ENCODE peak calls at places on chromosomes 4 and X, in six cellular contexts. N is CD8-positive, alpha-beta T cell; Y is pancreas; P is osteoblast; H is left ventricle myocardium inferior; M is hepatocyte. J is an unnamed sample.
A peak's percentile ranks its signal among the peaks of the same experiment; 100 is the strongest.

GRCh38 chr4:71406459-71406963 is 67.7 kb downstream of the SLC4A4 start:
- DNase-seq in N (no peak), Y (no peak), P (no peak), H (no peak), M (no peak), J (no peak)

GRCh38 chr4:122221322-122221721 is 69.2 kb downstream of the BLTP1 start:
- DNase-seq in N (no peak), Y (no peak), P (no peak), H (no peak), M (no peak), J (peak; percentile 55)

GRCh38 chr4:6337331-6337935 is 67.8 kb downstream of the WFS1 start:
- DNase-seq in N (no peak), Y (peak; percentile 34), P (no peak), H (no peak), M (no peak), J (no peak)

GRCh38 chr4:88054909-88055308 is 47.5 kb downstream of the PKD2 start:
- DNase-seq in N (no peak), Y (no peak), P (peak; percentile 38), H (no peak), M (peak; percentile 69), J (no peak)

GRCh38 chr4:158253350-158253980 is 43.2 kb downstream of the TMEM144 start:
- DNase-seq in N (peak; percentile 23), Y (peak; percentile 43), P (peak; percentile 88), H (no peak), M (peak; percentile 78), J (no peak)

GRCh38 chrX:42837092-42837726 is 59.2 kb upstream of the PPP1R2C start:
- DNase-seq in N (no peak), Y (no peak), P (no peak), H (no peak), M (no peak), J (no peak)

GRCh38 chr4:109816082-109816442 is 500 bp downstream of the GAR1 start:
- DNase-seq in N (peak; percentile 35), Y (peak; percentile 20), P (peak; percentile 50), H (no peak), M (peak; percentile 11), J (peak; percentile 52)

GRCh38 chrX:150544222-150544787 is 24.1 kb upstream of the MTM1 start:
- DNase-seq in N (no peak), Y (no peak), P (no peak), H (no peak), M (no peak), J (no peak)

GRCh38 chr4:168560184-168560834 is 63.5 kb downstream of the PALLD start:
- DNase-seq in N (no peak), Y (peak; percentile 68), P (no peak), H (no peak), M (peak; percentile 56), J (no peak)

GRCh38 chr4:54064317-54065275 is at the start of gene CHIC2:
- DNase-seq in N (peak; percentile 98), Y (peak; percentile 95), P (peak; percentile 97), H (peak; percentile 96), M (peak; percentile 97), J (peak; percentile 99)
- H3K4me1 ChIP-seq in N (peaks cover 35% of the 10 kb centered on the region), Y (peaks cover 20% of the 10 kb centered on the region), P (peaks cover 57% of the 10 kb centered on the region), H (peaks cover 75% of the 10 kb centered on the region), M (peaks cover 27% of the 10 kb centered on the region), J (peaks cover 44% of the 10 kb centered on the region)

DNA sequence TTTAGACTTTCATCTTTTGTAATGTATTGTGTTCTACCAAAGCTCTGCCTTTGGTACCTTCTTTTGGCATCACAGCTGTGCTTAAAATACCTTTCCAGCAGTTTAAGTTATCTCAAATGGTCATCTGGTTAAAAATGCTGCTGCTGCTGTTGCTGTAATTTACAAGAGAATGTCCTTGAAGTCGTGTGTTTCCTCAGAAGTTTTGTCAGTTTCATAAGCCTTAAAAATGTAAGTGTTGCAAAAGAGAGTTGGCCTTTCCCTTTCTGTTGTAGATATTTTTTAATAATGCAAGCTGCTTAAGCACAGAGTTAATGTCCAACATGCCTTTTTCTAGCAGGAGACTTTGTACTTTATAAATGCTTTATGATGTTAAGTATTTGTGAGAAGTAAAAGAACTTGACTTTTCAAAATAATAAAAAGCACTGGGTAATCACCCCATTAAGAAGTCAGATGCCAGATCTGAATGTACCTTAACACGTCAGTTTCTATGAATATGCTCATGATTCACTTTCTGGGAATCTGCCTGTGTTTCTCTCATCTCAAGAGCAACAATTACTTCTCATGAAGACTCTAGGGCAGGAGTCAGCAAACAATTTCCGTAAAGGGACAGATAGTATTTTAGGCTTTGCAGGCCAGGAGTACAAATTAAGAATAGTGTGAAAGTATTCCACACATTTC is 35.3 kb upstream of the TENM3 start:
- DNase-seq in N (no peak), Y (no peak), P (no peak), H (no peak), M (peak; percentile 63), J (no peak)
- H3K27ac ChIP-seq in N (no peak overlapping the region), Y (no peak overlapping the region), P (peak overlapping the region; percentile 90), H (no peak overlapping the region), M (peak overlapping the region; percentile 80), J (no peak overlapping the region)

GRCh38 chr4:5037553-5038551 is 13.4 kb upstream of the STK32B start:
- DNase-seq in N (no peak), Y (no peak), P (peak; percentile 94), H (no peak), M (peak; percentile 42), J (no peak)

GRCh38 chr4:5036239-5036638 is 15.0 kb upstream of the STK32B start:
- DNase-seq in N (no peak), Y (no peak), P (no peak), H (no peak), M (peak; percentile 18), J (no peak)

GRCh38 chr4:5041609-5042234 is 9.6 kb upstream of the STK32B start:
- DNase-seq in N (no peak), Y (no peak), P (no peak), H (no peak), M (no peak), J (no peak)

GRCh38 chr4:5040839-5041238 is 10.4 kb upstream of the STK32B start:
- DNase-seq in N (no peak), Y (no peak), P (no peak), H (no peak), M (no peak), J (no peak)

DNA sequence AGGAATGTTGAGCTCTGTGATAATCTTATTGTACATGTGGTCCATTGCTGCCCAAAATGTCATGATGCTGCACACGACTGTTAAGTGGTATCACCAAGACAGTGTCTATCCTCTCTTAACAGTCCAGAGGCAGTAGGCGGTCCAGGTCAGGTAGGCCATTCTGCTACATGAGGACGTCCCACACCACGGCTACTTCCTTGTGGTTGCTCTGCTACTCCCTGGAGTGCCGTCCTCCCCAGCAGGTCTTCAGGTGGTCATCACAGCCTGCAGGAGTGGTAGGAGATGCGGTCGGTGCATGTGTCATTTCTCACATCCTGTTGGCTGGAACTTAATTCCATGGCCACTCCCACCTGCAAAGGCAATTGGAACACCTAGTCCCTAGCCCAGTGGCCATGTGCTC is 11.5 kb upstream of the STK32B start:
- DNase-seq in N (no peak), Y (no peak), P (no peak), H (no peak), M (no peak), J (no peak)
- H3K4me1 ChIP-seq in N (no peaks in the 10 kb centered on the region), Y (no peaks in the 10 kb centered on the region), P (peaks cover 17% of the 10 kb centered on the region), H (peaks cover 2% of the 10 kb centered on the region), M (peaks cover 30% of the 10 kb centered on the region), J (no peaks in the 10 kb centered on the region)

GRCh38 chr4:173527103-173527876 is 2.7 kb downstream of the HAND2 start:
- DNase-seq in N (no peak), Y (no peak), P (peak; percentile 71), H (no peak), M (no peak), J (no peak)

GRCh38 chr4:173524218-173525117 is 5.6 kb downstream of the HAND2 start:
- DNase-seq in N (no peak), Y (no peak), P (no peak), H (no peak), M (no peak), J (no peak)

GRCh38 chr4:173526034-173526482 is 4.0 kb downstream of the HAND2 start:
- DNase-seq in N (no peak), Y (no peak), P (peak; percentile 76), H (no peak), M (no peak), J (no peak)

GRCh38 chr4:173526724-173527102 is 3.3 kb downstream of the HAND2 start:
- DNase-seq in N (no peak), Y (no peak), P (peak; percentile 68), H (no peak), M (no peak), J (no peak)

GRCh38 chr4:173525118-173526033 is 4.7 kb downstream of the HAND2 start:
- DNase-seq in N (no peak), Y (no peak), P (peak; percentile 90), H (no peak), M (no peak), J (no peak)
- H3K27ac ChIP-seq in N (no peak overlapping the region), Y (no peak overlapping the region), P (no peak overlapping the region), H (peak overlapping the region; percentile 96), M (peak overlapping the region; percentile 92), J (no peak overlapping the region)

J was measured in CD8-positive, alpha-beta memory T cell.